ENCODE peak calls at places on chromosomes 5 and 9, in seven cellular contexts. B, Y, E, F, N, I and G are unnamed samples.

GRCh38 chr9:127611796-127612790 is at the start of gene STXBP1:
- DNase-seq in B (peak), N (peak), E (peak), Y (peak), F (peak), I (peak), G (peak)

GRCh38 chr9:10265102-10265708 is 347.6 kb downstream of the PTPRD start:
- DNase-seq in I (no peak), F (no peak), B (no peak), N (no peak), Y (no peak), E (no peak), G (peak)

GRCh38 chr9:93958121-93958874 is 3.1 kb upstream of the BARX1 start:
- DNase-seq in B (peak), F (no peak), N (no peak), I (no peak), Y (no peak), E (no peak), G (no peak)

GRCh38 chr9:69719368-69719767 is 40.4 kb downstream of the PTAR1 start:
- DNase-seq in N (no peak), F (no peak), Y (no peak), B (no peak), E (no peak), I (no peak), G (no peak)

GRCh38 chr5:99771296-99771695 is 763.9 kb upstream of the FAM174A start:
- DNase-seq in F (no peak), Y (no peak), I (no peak), E (no peak), N (no peak), B (no peak), G (no peak)

GRCh38 chr9:111759762-111760639 is 34.7 kb downstream of the SHOC1 start:
- DNase-seq in E (peak), F (peak), B (no peak), Y (peak), I (peak), N (peak), G (peak)

GRCh38 chr5:75509956-75510355 is 1.5 kb downstream of the CERT1 start:
- DNase-seq in F (no peak), N (no peak), I (no peak), Y (no peak), B (no peak), E (no peak), G (peak)

GRCh38 chr5:100900142-100900795 is 2.8 kb downstream of the ST8SIA4 start:
- DNase-seq in B (no peak), E (peak), N (peak), F (peak), Y (no peak), I (peak), G (peak)

GRCh38 chr9:3244963-3245653 is 280.7 kb downstream of the RFX3 start:
- DNase-seq in B (no peak), N (peak), E (no peak), Y (no peak), F (no peak), I (no peak), G (peak)

GRCh38 chr9:83220737-83221136 is 157.8 kb upstream of the RASEF start:
- DNase-seq in E (no peak), Y (no peak), N (no peak), F (no peak), B (no peak), I (no peak), G (no peak)

GRCh38 chr9:1207681-1208080 is 157.5 kb downstream of the DMRT2 start:
- DNase-seq in I (no peak), B (no peak), E (no peak), F (no peak), N (no peak), Y (no peak), G (no peak)

GRCh38 chr9:84024041-84024575 is 43.5 kb downstream of the RMI1 start:
- DNase-seq in I (no peak), B (no peak), Y (no peak), F (no peak), N (no peak), E (no peak), G (no peak)

GRCh38 chr9:97480749-97481148 is 20.7 kb upstream of the TMOD1 start:
- DNase-seq in I (no peak), Y (no peak), F (no peak), E (no peak), N (no peak), B (no peak), G (no peak)

GRCh38 chr5:64767959-64768357 is 533 bp downstream of the SREK1IP1 start:
- DNase-seq in Y (no peak), I (peak), F (no peak), E (no peak), B (peak), N (no peak), G (peak)

GRCh38 chr5:78679905-78680304 is 31.3 kb upstream of the LHFPL2 start:
- DNase-seq in E (no peak), Y (no peak), I (no peak), N (no peak), B (no peak), F (no peak), G (no peak)

GRCh38 chr9:92964981-92965758 is 17.8 kb downstream of the FGD3 start:
- DNase-seq in B (peak), F (no peak), Y (no peak), E (no peak), N (no peak), I (peak), G (no peak)

GRCh38 chr5:159441441-159441840 is 111.2 kb upstream of the IL12B start:
- DNase-seq in Y (no peak), N (peak), B (no peak), I (no peak), E (no peak), F (no peak), G (peak)

GRCh38 chr5:85670417-85670816 is 947.3 kb upstream of the COX7C start:
- DNase-seq in E (no peak), N (no peak), B (no peak), F (no peak), I (no peak), Y (no peak), G (peak)

GRCh38 chr9:138112791-138113600 is 235.4 kb downstream of the CACNA1B start:
- DNase-seq in Y (no peak), I (no peak), N (no peak), E (no peak), B (peak), F (peak), G (peak)

GRCh38 chr9:27701664-27702063 is 128.4 kb upstream of the C9orf72 start:
- DNase-seq in I (no peak), F (no peak), N (no peak), Y (no peak), E (no peak), B (no peak), G (peak)

GRCh38 chr9:91847576-91847975 is 102.5 kb downstream of the ROR2 start:
- DNase-seq in N (no peak), B (no peak), I (no peak), F (no peak), Y (no peak), E (no peak), G (no peak)

GRCh38 chr9:97740848-97741821 is 44.0 kb upstream of the XPA start:
- DNase-seq in B (peak), F (no peak), I (no peak), N (peak), Y (no peak), E (peak), G (peak)

GRCh38 chr5:173778152-173778782 is 109.9 kb upstream of the CPEB4 start:
- DNase-seq in B (no peak), I (no peak), F (no peak), Y (no peak), E (no peak), N (no peak), G (no peak)

GRCh38 chr5:59107692-59108091 is 524.8 kb downstream of the RAB3C start:
- DNase-seq in B (no peak), Y (no peak), I (no peak), E (no peak), F (no peak), N (no peak), G (peak)

GRCh38 chr9:77647659-77648457 is at the start of gene GNA14:
- DNase-seq in N (no peak), F (no peak), B (peak), Y (no peak), E (peak), I (no peak), G (peak)